ENCODE peak calls at places on chromosome 18, in four cellular contexts. M is activated CD4-positive, alpha-beta T cell treated with anti-CD3 and anti-CD28 coated beads, Interleukin-2, amount 50 U/mL, for 24 hours; X is pancreas; S is anterior cingulate cortex. R is an unnamed sample.
A peak's percentile ranks its signal among the peaks of the same experiment; 100 is the strongest.

GRCh38 chr18:400466-400865 is 100.0 kb downstream of the COLEC12 start:
- DNase-seq in M (no peak), X (no peak), S (no peak), R (no peak)

GRCh38 chr18:27899893-27900292 is 277.0 kb downstream of the CDH2 start:
- DNase-seq in M (no peak), X (no peak), S (no peak), R (no peak)

GRCh38 chr18:58670561-58671121 is 624 bp upstream of the MALT1 start:
- DNase-seq in M (no peak), X (no peak), S (no peak), R (no peak)

GRCh38 chr18:12777543-12777942 is 74.7 kb downstream of the PSMG2 start:
- DNase-seq in M (no peak), X (no peak), S (no peak), R (no peak)

GRCh38 chr18:71443726-71444480 is 1100.2 kb downstream of the CBLN2 start:
- DNase-seq in M (no peak), X (no peak), S (no peak), R (no peak)

GRCh38 chr18:79616651-79617518 is 62.7 kb upstream of the CTDP1 start:
- DNase-seq in M (no peak), X (peak; percentile 60), S (no peak), R (no peak)

GRCh38 chr18:79250236-79250993 is 145.3 kb upstream of the NFATC1 start:
- DNase-seq in M (no peak), X (no peak), S (no peak), R (no peak)

GRCh38 chr18:69838620-69839411 is 108.9 kb downstream of the CD226 start:
- DNase-seq in M (no peak), X (no peak), S (no peak), R (no peak)

GRCh38 chr18:8507361-8507760 is 101.9 kb upstream of the RAB12 start:
- DNase-seq in M (no peak), X (no peak), S (no peak), R (no peak)

GRCh38 chr18:43574974-43575373 is 297.7 kb upstream of the SYT4 start:
- DNase-seq in M (no peak), X (no peak), S (no peak), R (no peak)

GRCh38 chr18:42392416-42392815 is 437.4 kb downstream of the PIK3C3 start:
- DNase-seq in M (no peak), X (no peak), S (no peak), R (no peak)

GRCh38 chr18:8844721-8845148 is 139.4 kb downstream of the MTCL1 start:
- DNase-seq in M (no peak), X (no peak), S (no peak), R (no peak)

GRCh38 chr18:44834867-44835469 is 154.3 kb downstream of the SETBP1 start:
- DNase-seq in M (no peak), X (no peak), S (no peak), R (no peak)

GRCh38 chr18:38077219-38077618 is 511.6 kb upstream of the CELF4 start:
- DNase-seq in M (no peak), X (no peak), S (no peak), R (no peak)

GRCh38 chr18:30245756-30246515 is 796.6 kb downstream of the DSC3 start:
- DNase-seq in M (no peak), X (no peak), S (no peak), R (no peak)

GRCh38 chr18:76672627-76673026 is 149.7 kb upstream of the ZNF236 start:
- DNase-seq in M (no peak), X (no peak), S (no peak), R (no peak)

GRCh38 chr18:33212363-33212762 is 228.2 kb downstream of the CCDC178 start:
- DNase-seq in M (no peak), X (no peak), S (no peak), R (no peak)

GRCh38 chr18:44180683-44181082 is 500.0 kb upstream of the SETBP1 start:
- DNase-seq in M (no peak), X (no peak), S (no peak), R (no peak)

GRCh38 chr18:9665311-9665710 is 42.8 kb upstream of the RAB31 start:
- DNase-seq in M (no peak), X (no peak), S (no peak), R (no peak)

GRCh38 chr18:80023173-80023572 is 11.1 kb upstream of the RBFA start:
- DNase-seq in M (no peak), X (no peak), S (no peak), R (no peak)

GRCh38 chr18:71673498-71673897 is 870.6 kb downstream of the CBLN2 start:
- DNase-seq in M (no peak), X (no peak), S (no peak), R (no peak)

GRCh38 chr18:46721331-46721730 is 35.5 kb downstream of the ST8SIA5 start:
- DNase-seq in M (no peak), X (no peak), S (no peak), R (no peak)

GRCh38 chr18:32910694-32911296 is 138.0 kb upstream of the KLHL14 start:
- DNase-seq in M (no peak), X (no peak), S (no peak), R (no peak)